ENCODE peak calls at places on chromosome 4, in six cellular contexts. Y is fibroblast of pulmonary artery; J is left ventricle myocardium inferior; O is AG20443; Z is hepatic stellate cell; D is central memory CD8-positive, alpha-beta T cell. R is an unnamed sample.

GRCh38 chr4:48329976-48330375 is 11.4 kb upstream of the SLAIN2 start:
- DNase-seq in Y (peak), J (no peak), O (peak), Z (peak), D (no peak), R (peak)

GRCh38 chr4:108155373-108155772 is 13.4 kb downstream of the LEF1 start:
- DNase-seq in Y (no peak), J (no peak), O (no peak), Z (no peak), D (no peak), R (no peak)

GRCh38 chr4:6942238-6942800 is 32.7 kb downstream of the TBC1D14 start:
- DNase-seq in Y (peak), J (no peak), O (peak), Z (peak), D (peak), R (peak)

GRCh38 chr4:41644915-41645295 is 103.6 kb downstream of the PHOX2B start:
- DNase-seq in Y (no peak), J (no peak), O (no peak), Z (no peak), D (no peak), R (no peak)

GRCh38 chr4:10506077-10506476 is 48.9 kb upstream of the ZNF518B start:
- DNase-seq in Y (no peak), J (no peak), O (no peak), Z (no peak), D (no peak), R (no peak)

GRCh38 chr4:8395504-8395903 is 45.0 kb downstream of the ACOX3 start:
- DNase-seq in Y (no peak), J (no peak), O (no peak), Z (no peak), D (no peak), R (no peak)

GRCh38 chr4:5990446-5991160 is 27.6 kb downstream of the C4orf50 start:
- DNase-seq in Y (no peak), J (no peak), O (no peak), Z (no peak), D (no peak), R (no peak)

GRCh38 chr4:122234686-122235085 is 82.6 kb downstream of the BLTP1 start:
- DNase-seq in Y (no peak), J (no peak), O (no peak), Z (no peak), D (no peak), R (no peak)

GRCh38 chr4:6694177-6694901 is 661 bp downstream of the S100P start:
- DNase-seq in Y (no peak), J (no peak), O (no peak), Z (no peak), D (no peak), R (no peak)

GRCh38 chr4:159410076-159410777 is 307.3 kb downstream of the RAPGEF2 start:
- DNase-seq in Y (no peak), J (no peak), O (no peak), Z (no peak), D (no peak), R (peak)

GRCh38 chr4:178148106-178148505 is 705.9 kb upstream of the AGA start:
- DNase-seq in Y (no peak), J (no peak), O (no peak), Z (no peak), D (no peak), R (no peak)

GRCh38 chr4:56433280-56433679 is 2.1 kb downstream of the PPAT start:
- DNase-seq in Y (no peak), J (no peak), O (no peak), Z (no peak), D (no peak), R (no peak)

GRCh38 chr4:158710814-158711213 is 12.4 kb downstream of the PPID start:
- DNase-seq in Y (peak), J (no peak), O (peak), Z (no peak), D (no peak), R (peak)

GRCh38 chr4:26899991-26900390 is 39.4 kb downstream of the STIM2 start:
- DNase-seq in Y (peak), J (no peak), O (no peak), Z (no peak), D (no peak), R (no peak)

GRCh38 chr4:178244785-178245184 is 802.5 kb upstream of the AGA start:
- DNase-seq in Y (no peak), J (no peak), O (no peak), Z (no peak), D (no peak), R (no peak)

GRCh38 chr4:187598246-187598645 is 397.3 kb upstream of the ZFP42 start:
- DNase-seq in Y (peak), J (no peak), O (no peak), Z (peak), D (no peak), R (peak)

GRCh38 chr4:40418430-40419230 is 83.5 kb downstream of the CHRNA9 start:
- DNase-seq in Y (no peak), J (no peak), O (no peak), Z (no peak), D (no peak), R (no peak)

GRCh38 chr4:1945912-1946311 is 62.9 kb downstream of the NELFA start:
- DNase-seq in Y (no peak), J (no peak), O (no peak), Z (no peak), D (no peak), R (no peak)

GRCh38 chr4:182745268-182745667 is 171.9 kb downstream of the DCTD start:
- DNase-seq in Y (no peak), J (no peak), O (no peak), Z (no peak), D (no peak), R (no peak)

GRCh38 chr4:150010525-150011126 is 67.6 kb upstream of the DCLK2 start:
- DNase-seq in Y (peak), J (no peak), O (peak), Z (peak), D (no peak), R (peak)

GRCh38 chr4:23903859-23904438 is 14.1 kb upstream of the PPARGC1A start:
- DNase-seq in Y (no peak), J (no peak), O (no peak), Z (no peak), D (no peak), R (no peak)

GRCh38 chr4:3355266-3355748 is 62.5 kb downstream of the RGS12 start:
- DNase-seq in Y (no peak), J (no peak), O (no peak), Z (no peak), D (no peak), R (no peak)

GRCh38 chr4:61572160-61572559 is 372.0 kb downstream of the ADGRL3 start:
- DNase-seq in Y (peak), J (no peak), O (no peak), Z (no peak), D (no peak), R (no peak)

GRCh38 chr4:65510976-65511375 is 159.3 kb downstream of the EPHA5 start:
- DNase-seq in Y (peak), J (no peak), O (no peak), Z (no peak), D (no peak), R (peak)

GRCh38 chr4:75325316-75325715 is 188.9 kb downstream of the RCHY1 start:
- DNase-seq in Y (no peak), J (no peak), O (no peak), Z (no peak), D (no peak), R (no peak)